ENCODE peak calls at places on chromosome 2, in nine cellular contexts. C, M, L, D, H, W, X, P and O are unnamed samples.

GRCh38 chr2:207768891-207769596 is 662 bp downstream of the FZD5 start:
- DNase-seq in H (peak), W (no peak), X (peak), C (no peak), D (no peak), M (no peak), P (peak), L (no peak), O (no peak)

GRCh38 chr2:36058953-36059352 is 296.6 kb upstream of the CRIM1 start:
- DNase-seq in C (no peak), W (no peak), L (no peak), H (no peak), X (no peak), M (no peak), P (no peak), D (peak), O (no peak)

GRCh38 chr2:120937736-120938131 is 202.1 kb downstream of the GLI2 start:
- DNase-seq in P (peak), D (no peak), W (no peak), X (no peak), M (no peak), C (no peak), L (no peak), H (peak), O (no peak)

GRCh38 chr2:140595107-140595506 is 1535.7 kb downstream of the LRP1B start:
- DNase-seq in H (no peak), D (no peak), W (no peak), C (no peak), P (no peak), L (no peak), M (no peak), X (peak), O (no peak)

GRCh38 chr2:69902213-69902922 is 8.6 kb downstream of the SNRNP27 start:
- DNase-seq in P (no peak), D (peak), W (no peak), C (no peak), H (no peak), M (no peak), X (no peak), L (no peak), O (no peak)

GRCh38 chr2:223692227-223692947 is 90.2 kb upstream of the SCG2 start:
- DNase-seq in P (peak), C (peak), X (peak), M (no peak), H (peak), L (peak), D (no peak), W (no peak), O (no peak)

GRCh38 chr2:208074610-208075356 is 49.5 kb upstream of the PLEKHM3 start:
- DNase-seq in D (no peak), M (no peak), W (no peak), C (no peak), H (no peak), X (no peak), L (no peak), P (no peak), O (no peak)

GRCh38 chr2:99507964-99508818 is 18.4 kb upstream of the REV1 start:
- DNase-seq in H (no peak), P (no peak), M (no peak), D (no peak), L (no peak), X (peak), W (no peak), C (no peak), O (no peak)

GRCh38 chr2:153478289-153479261 is at the start of gene RPRM:
- DNase-seq in H (peak), L (peak), M (peak), C (peak), W (peak), P (peak), X (peak), D (peak), O (peak)

GRCh38 chr2:130825231-130825971 is 11.3 kb upstream of the ARHGEF4 start:
- DNase-seq in C (no peak), L (no peak), M (no peak), W (no peak), D (no peak), H (no peak), P (no peak), X (no peak), O (no peak)